ENCODE peak calls at places on chromosomes 7 and 10, in seven cellular contexts. C, I, F, X, M, G and T are unnamed samples.
A peak's percentile ranks its signal among the peaks of the same experiment; 100 is the strongest.

GRCh38 chr7:29988391-29989256 is 977 bp downstream of the SCRN1 start:
- DNase-seq in C (peak; percentile 54), I (peak; percentile 63), F (no peak), X (no peak), M (peak; percentile 58), G (peak; percentile 53), T (peak; percentile 59)

GRCh38 chr7:7808156-7808555 is 89.7 kb upstream of the RPA3 start:
- DNase-seq in C (no peak), I (no peak), F (no peak), X (no peak), M (no peak), G (no peak), T (no peak)

GRCh38 chr7:2013381-2014311 is 219.1 kb downstream of the MAD1L1 start:
- DNase-seq in C (peak; percentile 39), I (no peak), F (no peak), X (peak; percentile 93), M (no peak), G (peak; percentile 13), T (no peak)

GRCh38 chr7:79199961-79200360 is 253.5 kb downstream of the MAGI2 start:
- DNase-seq in C (no peak), I (no peak), F (no peak), X (no peak), M (no peak), G (no peak), T (no peak)

GRCh38 chr7:104482362-104483042 is 154.1 kb downstream of the LHFPL3 start:
- DNase-seq in C (no peak), I (peak; percentile 94), F (peak; percentile 92), X (no peak), M (no peak), G (no peak), T (no peak)

GRCh38 chr10:98539578-98539977 is 92.8 kb upstream of the HPS1 start:
- DNase-seq in C (no peak), I (no peak), F (no peak), X (no peak), M (no peak), G (no peak), T (no peak)

GRCh38 chr10:33657154-33657900 is 322.9 kb upstream of the NRP1 start:
- DNase-seq in C (no peak), I (peak; percentile 65), F (no peak), X (no peak), M (no peak), G (no peak), T (no peak)

GRCh38 chr10:117139581-117140524 is 1.8 kb upstream of the VAX1 start:
- DNase-seq in C (no peak), I (no peak), F (no peak), X (no peak), M (no peak), G (no peak), T (no peak)

GRCh38 chr7:14420768-14421167 is 431.3 kb upstream of the ETV1 start:
- DNase-seq in C (no peak), I (no peak), F (no peak), X (no peak), M (no peak), G (no peak), T (no peak)

GRCh38 chr7:106865130-106866115 is at the start of gene PIK3CG:
- DNase-seq in C (peak; percentile 57), I (no peak), F (no peak), X (no peak), M (peak; percentile 81), G (no peak), T (peak; percentile 50)

GRCh38 chr10:74008212-74008731 is 10.4 kb downstream of the VCL start:
- DNase-seq in C (no peak), I (no peak), F (peak; percentile 63), X (no peak), M (no peak), G (no peak), T (peak; percentile 50)

GRCh38 chr10:35449944-35450343 is 113.6 kb downstream of the CCNY start:
- DNase-seq in C (no peak), I (no peak), F (no peak), X (no peak), M (no peak), G (no peak), T (no peak)

GRCh38 chr10:75358835-75359421 is 42.6 kb downstream of the ZNF503 start:
- DNase-seq in C (peak; percentile 49), I (no peak), F (no peak), X (no peak), M (no peak), G (no peak), T (no peak)

GRCh38 chr7:100875356-100875751 is 451 bp downstream of the SRRT start:
- DNase-seq in C (no peak), I (no peak), F (no peak), X (no peak), M (peak; percentile 51), G (peak; percentile 45), T (peak; percentile 59)

GRCh38 chr10:62724465-62724864 is 80.1 kb upstream of the ADO start:
- DNase-seq in C (no peak), I (no peak), F (no peak), X (no peak), M (no peak), G (no peak), T (no peak)